ENCODE peak calls at places on chromosomes 6 and 20, in seven cellular contexts. A is AG10803, N is cardiac fibroblast, D is cardiac muscle cell, Z is kidney, U is left ventricle myocardium inferior, T is Peyer's patch. E is an unnamed sample.

GRCh38 chr6:135936606-135937005 is 85.1 kb downstream of the PDE7B start:
- DNase-seq in A (peak), N (peak), D (peak), Z (no peak), U (no peak), T (no peak), E (peak)

GRCh38 chr6:47203266-47203967 is 106.3 kb downstream of the TNFRSF21 start:
- DNase-seq in A (no peak), N (peak), D (no peak), Z (no peak), U (no peak), T (no peak), E (no peak)

GRCh38 chr6:40482532-40482931 is 104.6 kb downstream of the LRFN2 start:
- DNase-seq in A (no peak), N (no peak), D (no peak), Z (no peak), U (no peak), T (no peak), E (no peak)

GRCh38 chr6:117418320-117418719 is 7.4 kb downstream of the ROS1 start:
- DNase-seq in A (no peak), N (no peak), D (no peak), Z (no peak), U (no peak), T (no peak), E (no peak)

GRCh38 chr6:151590742-151591141 is 96.9 kb downstream of the CCDC170 start:
- DNase-seq in A (no peak), N (no peak), D (no peak), Z (no peak), U (no peak), T (no peak), E (no peak)

GRCh38 chr6:2733324-2733723 is 17.4 kb downstream of the MYLK4 start:
- DNase-seq in A (no peak), N (peak), D (peak), Z (no peak), U (peak), T (peak), E (no peak)

GRCh38 chr20:15603501-15603900 is 969.7 kb downstream of the KIF16B start:
- DNase-seq in A (no peak), N (no peak), D (no peak), Z (no peak), U (no peak), T (no peak), E (no peak)

GRCh38 chr6:147699637-147700036 is 191.1 kb downstream of the SAMD5 start:
- DNase-seq in A (peak), N (peak), D (peak), Z (no peak), U (no peak), T (no peak), E (peak)

GRCh38 chr20:44319880-44320422 is 8.9 kb upstream of the FITM2 start:
- DNase-seq in A (no peak), N (no peak), D (no peak), Z (no peak), U (no peak), T (no peak), E (no peak)

GRCh38 chr6:133623065-133623464 is 265.8 kb upstream of the TCF21 start:
- DNase-seq in A (peak), N (peak), D (peak), Z (no peak), U (no peak), T (no peak), E (no peak)

GRCh38 chr6:36594816-36595167 is 630 bp downstream of the SRSF3 start:
- DNase-seq in A (no peak), N (peak), D (no peak), Z (no peak), U (no peak), T (peak), E (no peak)

GRCh38 chr6:118905851-118906250 is 11.9 kb downstream of the ASF1A start:
- DNase-seq in A (no peak), N (no peak), D (no peak), Z (no peak), U (no peak), T (no peak), E (no peak)

GRCh38 chr6:28683945-28684538 is 158.4 kb downstream of the GPX5 start:
- DNase-seq in A (peak), N (peak), D (peak), Z (no peak), U (no peak), T (no peak), E (peak)

GRCh38 chr6:167097770-167098169 is 25.1 kb upstream of the CCR6 start:
- DNase-seq in A (no peak), N (no peak), D (no peak), Z (peak), U (no peak), T (no peak), E (no peak)

GRCh38 chr6:100617633-100618348 is 153.1 kb upstream of the SIM1 start:
- DNase-seq in A (peak), N (peak), D (no peak), Z (no peak), U (no peak), T (no peak), E (no peak)

GRCh38 chr6:113650610-113650979 is 206.6 kb upstream of the MARCKS start:
- DNase-seq in A (no peak), N (no peak), D (no peak), Z (no peak), U (no peak), T (no peak), E (no peak)

GRCh38 chr6:136640132-136640915 is 90.1 kb upstream of the MAP7 start:
- DNase-seq in A (peak), N (peak), D (peak), Z (no peak), U (no peak), T (no peak), E (no peak)

GRCh38 chr20:50027611-50028105 is 44.9 kb downstream of the SNAI1 start:
- DNase-seq in A (peak), N (peak), D (peak), Z (peak), U (peak), T (no peak), E (peak)

GRCh38 chr20:3177746-3178477 is 4.6 kb upstream of the LZTS3 start:
- DNase-seq in A (no peak), N (no peak), D (no peak), Z (peak), U (no peak), T (no peak), E (no peak)

GRCh38 chr6:10736721-10737120 is 10.9 kb upstream of the TMEM14B start:
- DNase-seq in A (no peak), N (no peak), D (no peak), Z (no peak), U (no peak), T (no peak), E (no peak)

GRCh38 chr6:112116215-112116614 is 28.8 kb downstream of the FAM229B start:
- DNase-seq in A (no peak), N (no peak), D (no peak), Z (no peak), U (no peak), T (no peak), E (no peak)

GRCh38 chr6:154932562-154933027 is 62.5 kb upstream of the TIAM2 start:
- DNase-seq in A (peak), N (peak), D (peak), Z (no peak), U (no peak), T (no peak), E (peak)

GRCh38 chr20:32875673-32876072 is 16.9 kb downstream of the EFCAB8 start:
- DNase-seq in A (no peak), N (no peak), D (no peak), Z (no peak), U (no peak), T (no peak), E (no peak)

GRCh38 chr6:52929321-52930164 is 20.0 kb upstream of the GSTA3 start:
- DNase-seq in A (peak), N (peak), D (peak), Z (no peak), U (no peak), T (peak), E (peak)

GRCh38 chr6:40555092-40555491 is 32.1 kb downstream of the LRFN2 start:
- DNase-seq in A (no peak), N (no peak), D (no peak), Z (no peak), U (no peak), T (no peak), E (no peak)

GRCh38 chr20:40525356-40525755 is 163.7 kb downstream of the MAFB start:
- DNase-seq in A (no peak), N (peak), D (peak), Z (no peak), U (no peak), T (no peak), E (no peak)

GRCh38 chr6:141321486-141322347 is 811.0 kb upstream of the GJE1 start:
- DNase-seq in A (peak), N (peak), D (peak), Z (no peak), U (no peak), T (no peak), E (no peak)

GRCh38 chr20:41848180-41848579 is 230.0 kb upstream of the CHD6 start:
- DNase-seq in A (no peak), N (no peak), D (no peak), Z (no peak), U (no peak), T (no peak), E (no peak)

GRCh38 chr6:55528624-55529023 is 50.4 kb downstream of the HMGCLL1 start:
- DNase-seq in A (peak), N (peak), D (peak), Z (no peak), U (no peak), T (no peak), E (no peak)

GRCh38 chr6:33672808-33673207 is 38.7 kb downstream of the UQCC2 start:
- DNase-seq in A (peak), N (peak), D (peak), Z (peak), U (peak), T (no peak), E (peak)

GRCh38 chr20:63856111-63856511 is 5.2 kb upstream of the ABHD16B start:
- DNase-seq in A (no peak), N (no peak), D (no peak), Z (no peak), U (no peak), T (no peak), E (no peak)

GRCh38 chr6:22737331-22737730 is 168.0 kb downstream of the HDGFL1 start:
- DNase-seq in A (peak), N (peak), D (peak), Z (no peak), U (no peak), T (no peak), E (peak)

GRCh38 chr6:157385482-157385881 is 4.5 kb downstream of the ZDHHC14 start:
- DNase-seq in A (no peak), N (no peak), D (no peak), Z (no peak), U (no peak), T (no peak), E (no peak)

GRCh38 chr20:17557675-17558006 is 12.2 kb upstream of the DSTN start:
- DNase-seq in A (peak), N (peak), D (peak), Z (no peak), U (no peak), T (no peak), E (no peak)

GRCh38 chr6:6721606-6722005 is 133.1 kb downstream of the LY86 start:
- DNase-seq in A (no peak), N (no peak), D (no peak), Z (no peak), U (no peak), T (no peak), E (no peak)

GRCh38 chr20:58482416-58482815 is 32.8 kb downstream of the APCDD1L start:
- DNase-seq in A (peak), N (peak), D (peak), Z (no peak), U (no peak), T (no peak), E (peak)

GRCh38 chr20:49336786-49337185 is 58.9 kb upstream of the ZNFX1 start:
- DNase-seq in A (no peak), N (no peak), D (no peak), Z (no peak), U (no peak), T (no peak), E (no peak)

GRCh38 chr20:31606928-31607639 is 2.0 kb downstream of the ID1 start:
- DNase-seq in A (peak), N (peak), D (peak), Z (peak), U (no peak), T (peak), E (peak)

DNA sequence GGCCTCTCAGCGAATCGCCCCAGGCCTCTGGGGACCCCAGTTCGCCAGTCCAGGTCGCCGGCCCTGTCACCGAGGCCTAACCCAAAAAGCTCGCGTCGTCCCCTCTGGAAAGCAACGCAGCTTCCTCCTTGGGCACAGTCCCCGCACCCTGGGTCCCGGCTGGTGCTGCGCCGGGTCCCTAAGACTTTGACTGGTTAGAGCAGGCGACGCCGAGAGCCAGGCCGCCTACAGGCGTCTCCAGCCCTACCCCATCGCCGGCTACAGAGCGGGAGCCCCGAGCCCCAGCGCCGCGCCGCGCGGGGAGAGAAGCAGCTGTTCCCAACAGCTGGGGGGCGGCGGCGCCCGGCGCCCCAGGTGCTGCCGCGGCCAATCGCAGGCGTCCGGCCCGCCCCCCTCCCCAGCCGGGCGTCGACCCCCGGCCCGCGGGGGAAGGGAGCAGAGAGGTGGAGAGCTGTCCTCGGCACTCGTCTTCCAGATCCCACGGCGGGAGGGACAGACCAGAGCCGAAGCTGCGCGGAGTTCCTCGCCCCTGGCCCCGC is 540 bp upstream of the RBM24 start:
- DNase-seq in A (peak), N (no peak), D (peak), Z (peak), U (peak), T (peak), E (no peak)
- H3K4me3 ChIP-seq in A (peak), N (peak), D (peak), Z (peak), U (peak), T (peak), E (peak)

GRCh38 chr20:47280228-47280627 is 76.3 kb downstream of the ZMYND8 start:
- DNase-seq in A (no peak), N (no peak), D (no peak), Z (no peak), U (no peak), T (no peak), E (no peak)
- TF ChIP-seq CTCF in A (no peak), N (no peak), D (no peak), Z (no peak), U (no peak), T (no peak), E (no peak)

DNA sequence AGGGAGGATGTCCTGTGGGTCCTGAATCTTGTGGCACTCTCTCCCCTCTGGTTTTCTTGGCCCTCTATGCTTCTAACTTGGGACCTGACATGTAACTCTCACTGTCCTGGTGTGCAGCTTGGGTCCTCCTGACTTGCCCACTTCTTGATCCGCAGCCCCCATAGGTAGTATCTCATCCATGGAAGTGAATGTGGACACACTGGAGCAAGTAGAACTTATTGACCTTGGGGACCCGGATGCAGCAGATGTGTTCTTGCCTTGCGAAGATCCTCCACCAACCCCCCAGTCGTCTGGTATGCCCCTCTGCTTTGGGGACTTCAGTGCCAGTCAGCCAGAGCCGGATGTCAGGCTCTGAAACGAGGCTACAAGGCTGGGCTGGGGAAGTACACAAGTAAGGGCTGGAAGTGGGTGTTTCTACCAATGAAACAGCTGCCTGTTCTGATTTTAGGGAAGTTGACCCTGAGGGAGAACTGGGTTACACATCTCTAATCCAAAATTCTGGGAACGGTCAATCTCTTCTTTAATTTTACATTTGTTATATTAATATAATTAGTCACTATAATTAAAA is 641 bp downstream of the DBNDD2 start:
- DNase-seq in A (no peak), N (no peak), D (no peak), Z (no peak), U (no peak), T (no peak), E (no peak)
- H3K4me3 ChIP-seq in A (no peak), N (no peak), D (no peak), Z (no peak), U (peak), T (no peak), E (no peak)

GRCh38 chr20:36812601-36813000 is 39.0 kb upstream of the DSN1 start:
- DNase-seq in A (no peak), N (no peak), D (no peak), Z (no peak), U (no peak), T (no peak), E (no peak)

GRCh38 chr20:36813784-36814136 is 40.2 kb upstream of the DSN1 start:
- DNase-seq in A (no peak), N (no peak), D (no peak), Z (no peak), U (no peak), T (no peak), E (no peak)

GRCh38 chr20:36818185-36818584 is 44.6 kb upstream of the DSN1 start:
- DNase-seq in A (no peak), N (no peak), D (no peak), Z (no peak), U (no peak), T (no peak), E (no peak)

GRCh38 chr20:36817496-36817895 is 43.9 kb upstream of the DSN1 start:
- DNase-seq in A (no peak), N (no peak), D (no peak), Z (no peak), U (no peak), T (no peak), E (no peak)

DNA sequence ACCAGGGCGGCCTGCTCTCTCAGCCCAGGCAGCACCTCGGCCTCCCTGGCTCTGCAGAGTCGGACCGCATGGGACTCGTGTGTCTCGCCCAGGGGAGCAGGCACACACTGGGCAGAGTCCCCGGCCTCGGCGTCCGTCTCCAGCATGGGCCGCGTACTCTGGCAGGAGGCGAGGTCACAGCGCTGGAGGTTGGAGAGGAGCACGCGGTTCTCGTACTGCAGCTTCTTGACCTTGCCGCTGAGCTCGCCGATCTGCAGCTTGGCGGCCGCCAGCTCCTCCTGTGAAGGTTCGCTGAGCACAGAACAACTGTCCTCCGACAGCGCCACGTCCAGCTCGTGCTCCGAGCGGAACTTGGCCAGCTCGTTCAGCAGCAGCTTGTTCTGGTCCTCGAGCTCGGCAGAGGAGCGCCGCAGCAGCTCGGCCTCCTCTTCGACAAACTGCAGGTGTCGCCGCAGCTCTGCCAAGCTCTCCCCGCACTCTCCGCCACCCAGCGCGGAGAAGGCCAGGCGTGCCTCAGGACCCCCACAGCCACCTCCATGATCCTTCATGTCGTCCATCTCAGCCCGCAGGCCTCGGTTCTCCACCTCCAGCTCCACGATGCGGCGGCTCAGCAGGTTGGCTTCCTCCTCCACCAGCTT is 42.0 kb upstream of the DSN1 start:
- DNase-seq in A (no peak), N (no peak), D (no peak), Z (no peak), U (no peak), T (no peak), E (no peak)
- TF ChIP-seq CTCF in A (no peak), N (no peak), D (no peak), Z (no peak), U (no peak), T (no peak), E (no peak)

E was measured in astrocyte of the cerebellum.